ENCODE peak calls at places on chromosomes 4 and X, in nine cellular contexts. One of them, this sample, is unnamed.

GRCh38 chrX:111857534-111857933 is 18.4 kb upstream of the TRPC5OS start:
- DNase-seq in aorta: no peak
- DNase-seq in adrenal gland: no peak
- DNase-seq in tibial nerve: no peak
- DNase-seq in OCI-LY7: no peak
- DNase-seq in tibial artery: no peak
- DNase-seq in DND-41: no peak
- DNase-seq in right lobe of liver: no peak
- DNase-seq in CD8-positive, alpha-beta memory T cell: no peak
- DNase-seq in this sample: no peak

GRCh38 chr4:112381996-112382692 is 85.0 kb downstream of the ALPK1 start:
- DNase-seq in OCI-LY7: no peak
- DNase-seq in adrenal gland: no peak
- DNase-seq in CD8-positive, alpha-beta memory T cell: no peak
- DNase-seq in right lobe of liver: no peak
- DNase-seq in aorta: no peak
- DNase-seq in tibial nerve: no peak
- DNase-seq in tibial artery: no peak
- DNase-seq in DND-41: no peak
- DNase-seq in this sample: no peak

GRCh38 chrX:119690921-119691716 is 1.8 kb downstream of the SEPTIN6 start:
- DNase-seq in DND-41: peak
- DNase-seq in tibial artery: no peak
- DNase-seq in right lobe of liver: no peak
- DNase-seq in CD8-positive, alpha-beta memory T cell: peak
- DNase-seq in aorta: no peak
- DNase-seq in adrenal gland: peak
- DNase-seq in tibial nerve: no peak
- DNase-seq in OCI-LY7: no peak
- DNase-seq in this sample: peak

GRCh38 chr4:78534286-78534955 is 17.1 kb upstream of the ANXA3 start:
- DNase-seq in aorta: no peak
- DNase-seq in tibial artery: no peak
- DNase-seq in right lobe of liver: no peak
- DNase-seq in DND-41: no peak
- DNase-seq in CD8-positive, alpha-beta memory T cell: no peak
- DNase-seq in OCI-LY7: no peak
- DNase-seq in adrenal gland: no peak
- DNase-seq in tibial nerve: no peak
- DNase-seq in this sample: no peak

GRCh38 chr4:104235966-104236365 is 258.7 kb downstream of the CXXC4 start:
- DNase-seq in right lobe of liver: no peak
- DNase-seq in tibial nerve: no peak
- DNase-seq in DND-41: no peak
- DNase-seq in aorta: no peak
- DNase-seq in tibial artery: no peak
- DNase-seq in OCI-LY7: no peak
- DNase-seq in CD8-positive, alpha-beta memory T cell: no peak
- DNase-seq in adrenal gland: no peak
- DNase-seq in this sample: no peak

GRCh38 chr4:146978641-146979040 is 33.0 kb upstream of the TTC29 start:
- DNase-seq in tibial nerve: no peak
- DNase-seq in adrenal gland: no peak
- DNase-seq in OCI-LY7: no peak
- DNase-seq in aorta: no peak
- DNase-seq in tibial artery: no peak
- DNase-seq in DND-41: no peak
- DNase-seq in right lobe of liver: no peak
- DNase-seq in CD8-positive, alpha-beta memory T cell: no peak
- DNase-seq in this sample: no peak

GRCh38 chr4:94497690-94498089 is 45.9 kb downstream of the PDLIM5 start:
- DNase-seq in OCI-LY7: no peak
- DNase-seq in tibial nerve: no peak
- DNase-seq in right lobe of liver: no peak
- DNase-seq in aorta: no peak
- DNase-seq in DND-41: no peak
- DNase-seq in tibial artery: no peak
- DNase-seq in adrenal gland: no peak
- DNase-seq in CD8-positive, alpha-beta memory T cell: no peak
- DNase-seq in this sample: no peak

GRCh38 chrX:57930051-57930450 is 19.8 kb upstream of the ZXDA start:
- DNase-seq in adrenal gland: no peak
- DNase-seq in tibial nerve: no peak
- DNase-seq in CD8-positive, alpha-beta memory T cell: no peak
- DNase-seq in OCI-LY7: no peak
- DNase-seq in right lobe of liver: no peak
- DNase-seq in tibial artery: no peak
- DNase-seq in aorta: no peak
- DNase-seq in DND-41: no peak
- DNase-seq in this sample: no peak

GRCh38 chr4:7853271-7853670 is 86.4 kb downstream of the AFAP1 start:
- DNase-seq in adrenal gland: no peak
- DNase-seq in OCI-LY7: no peak
- DNase-seq in right lobe of liver: no peak
- DNase-seq in tibial nerve: no peak
- DNase-seq in aorta: no peak
- DNase-seq in CD8-positive, alpha-beta memory T cell: no peak
- DNase-seq in DND-41: no peak
- DNase-seq in tibial artery: no peak
- DNase-seq in this sample: no peak
- H3K4me3 ChIP-seq in adrenal gland: no peak
- H3K4me3 ChIP-seq in OCI-LY7: no peak
- H3K4me3 ChIP-seq in right lobe of liver: no peak
- H3K4me3 ChIP-seq in tibial nerve: no peak
- H3K4me3 ChIP-seq in aorta: no peak
- H3K4me3 ChIP-seq in CD8-positive, alpha-beta memory T cell: no peak
- H3K4me3 ChIP-seq in DND-41: no peak
- H3K4me3 ChIP-seq in tibial artery: no peak
- H3K4me3 ChIP-seq in this sample: no peak

GRCh38 chrX:48598645-48599044 is 1.4 kb downstream of the WDR13 start:
- DNase-seq in aorta: no peak
- DNase-seq in right lobe of liver: no peak
- DNase-seq in adrenal gland: no peak
- DNase-seq in DND-41: no peak
- DNase-seq in CD8-positive, alpha-beta memory T cell: no peak
- DNase-seq in OCI-LY7: no peak
- DNase-seq in tibial artery: no peak
- DNase-seq in tibial nerve: no peak
- DNase-seq in this sample: no peak
- H3K27ac ChIP-seq in aorta: no peak
- H3K27ac ChIP-seq in right lobe of liver: no peak
- H3K27ac ChIP-seq in adrenal gland: no peak
- H3K27ac ChIP-seq in DND-41: peak
- H3K27ac ChIP-seq in CD8-positive, alpha-beta memory T cell: no peak
- H3K27ac ChIP-seq in OCI-LY7: no peak
- H3K27ac ChIP-seq in tibial artery: peak
- H3K27ac ChIP-seq in tibial nerve: peak
- H3K27ac ChIP-seq in this sample: peak

DNA sequence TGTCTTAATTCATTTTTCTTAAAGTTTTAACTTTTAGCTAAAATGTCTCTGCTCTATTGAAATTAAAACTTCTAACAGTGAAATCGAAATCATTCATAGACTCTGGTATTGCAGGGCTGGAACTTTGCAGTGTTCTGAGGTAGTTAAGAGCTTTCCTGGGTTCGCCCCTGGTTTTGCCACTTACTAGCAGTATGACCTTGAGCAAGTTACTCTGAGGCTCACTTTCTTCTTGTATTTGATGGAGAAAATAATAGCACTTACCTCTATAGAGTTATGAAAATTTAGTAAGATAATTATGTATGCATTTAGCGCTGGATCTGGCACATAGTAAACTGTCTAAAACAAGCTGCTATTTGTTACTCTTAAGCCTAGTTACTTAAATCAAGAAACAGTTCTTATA is 1.7 kb downstream of the SLAIN2 start:
- DNase-seq in CD8-positive, alpha-beta memory T cell: no peak
- DNase-seq in tibial nerve: no peak
- DNase-seq in OCI-LY7: peak
- DNase-seq in aorta: no peak
- DNase-seq in tibial artery: no peak
- DNase-seq in adrenal gland: no peak
- DNase-seq in right lobe of liver: no peak
- DNase-seq in DND-41: no peak
- DNase-seq in this sample: no peak
- H3K4me3 ChIP-seq in CD8-positive, alpha-beta memory T cell: peak
- H3K4me3 ChIP-seq in tibial nerve: peak
- H3K4me3 ChIP-seq in OCI-LY7: peak
- H3K4me3 ChIP-seq in aorta: peak
- H3K4me3 ChIP-seq in tibial artery: peak
- H3K4me3 ChIP-seq in adrenal gland: no peak
- H3K4me3 ChIP-seq in right lobe of liver: no peak
- H3K4me3 ChIP-seq in DND-41: peak
- H3K4me3 ChIP-seq in this sample: peak

GRCh38 chr4:74755486-74755885 is 38.8 kb downstream of the BTC start:
- DNase-seq in DND-41: no peak
- DNase-seq in OCI-LY7: no peak
- DNase-seq in aorta: no peak
- DNase-seq in tibial artery: no peak
- DNase-seq in adrenal gland: no peak
- DNase-seq in CD8-positive, alpha-beta memory T cell: no peak
- DNase-seq in right lobe of liver: no peak
- DNase-seq in tibial nerve: no peak
- DNase-seq in this sample: no peak
- H3K27ac ChIP-seq in DND-41: no peak
- H3K27ac ChIP-seq in OCI-LY7: no peak
- H3K27ac ChIP-seq in aorta: no peak
- H3K27ac ChIP-seq in tibial artery: no peak
- H3K27ac ChIP-seq in adrenal gland: no peak
- H3K27ac ChIP-seq in CD8-positive, alpha-beta memory T cell: no peak
- H3K27ac ChIP-seq in right lobe of liver: no peak
- H3K27ac ChIP-seq in tibial nerve: no peak
- H3K27ac ChIP-seq in this sample: no peak

DNA sequence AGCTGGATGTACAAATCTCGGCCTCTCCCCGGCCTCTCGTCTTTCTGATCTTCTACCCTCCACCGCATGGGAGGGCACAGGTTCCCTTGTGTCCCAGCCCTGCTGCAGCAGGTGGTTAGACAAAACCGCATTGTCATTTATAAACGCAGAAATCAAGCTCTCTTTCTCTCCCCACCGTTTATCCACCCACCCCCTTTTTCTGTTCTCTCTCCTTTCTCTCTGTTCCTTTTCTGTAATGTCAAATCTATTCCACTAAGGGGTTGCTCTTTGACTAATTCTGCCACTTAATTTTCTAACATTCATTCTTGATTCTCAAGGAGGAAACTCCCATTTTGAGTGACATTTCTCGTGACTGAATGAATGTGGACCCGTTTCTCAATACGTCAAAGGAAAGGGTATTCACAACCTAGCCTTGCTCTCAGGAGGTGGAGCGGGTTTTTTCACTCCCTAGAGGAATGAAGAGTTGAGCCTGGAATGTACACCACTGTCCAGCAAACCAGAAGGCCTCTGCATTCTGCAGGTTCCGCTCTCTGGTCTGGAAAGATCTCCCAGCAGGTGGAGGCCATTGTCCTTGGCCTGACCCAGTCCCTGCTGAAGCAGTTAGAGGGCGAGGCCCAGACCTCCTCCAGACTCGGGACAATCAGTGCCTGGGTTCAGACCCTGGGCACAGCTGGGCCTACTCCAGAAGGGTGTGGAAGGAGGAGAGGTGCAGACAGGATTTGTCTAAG is 70.9 kb upstream of the ENPP6 start:
- DNase-seq in tibial nerve: no peak
- DNase-seq in tibial artery: no peak
- DNase-seq in adrenal gland: no peak
- DNase-seq in aorta: no peak
- DNase-seq in DND-41: no peak
- DNase-seq in right lobe of liver: no peak
- DNase-seq in CD8-positive, alpha-beta memory T cell: no peak
- DNase-seq in OCI-LY7: peak
- DNase-seq in this sample: no peak
- H3K4me3 ChIP-seq in tibial nerve: no peak
- H3K4me3 ChIP-seq in tibial artery: no peak
- H3K4me3 ChIP-seq in adrenal gland: no peak
- H3K4me3 ChIP-seq in aorta: no peak
- H3K4me3 ChIP-seq in DND-41: no peak
- H3K4me3 ChIP-seq in right lobe of liver: no peak
- H3K4me3 ChIP-seq in CD8-positive, alpha-beta memory T cell: no peak
- H3K4me3 ChIP-seq in OCI-LY7: peak
- H3K4me3 ChIP-seq in this sample: peak